ENCODE peak calls at places on chromosomes 13 and 19, in five cellular contexts. V is NCI-H187; X is stimulated activated CD4-positive, alpha-beta T cell treated with anti-CD3 and anti-CD28 coated beads, Interleukin-2, amount 100 ng/mL, for 48 hours; P is ureter; Z is aorta. L is an unnamed sample.

GRCh38 chr13:103539265-103539664 is 473.0 kb upstream of the SLC10A2 start:
- DNase-seq in X (no peak), Z (no peak), P (no peak), V (peak; percentile 91), L (no peak)

GRCh38 chr19:8041553-8041952 is 11.0 kb upstream of the CCL25 start:
- DNase-seq in V (no peak), X (no peak), P (no peak), Z (no peak), L (no peak)

GRCh38 chr13:47472516-47472915 is 528.6 kb downstream of the SUCLA2 start:
- DNase-seq in X (no peak), V (no peak), Z (no peak), P (no peak), L (no peak)

GRCh38 chr13:53060840-53061485 is 32.4 kb downstream of the OLFM4 start:
- DNase-seq in V (no peak), P (no peak), X (no peak), Z (no peak), L (no peak)

GRCh38 chr13:110265682-110266430 is 41.1 kb downstream of the COL4A1 start:
- DNase-seq in V (no peak), X (no peak), P (peak; percentile 68), Z (peak; percentile 91), L (no peak)

GRCh38 chr19:15669440-15669839 is 3.4 kb upstream of the CYP4F12 start:
- DNase-seq in X (no peak), V (no peak), Z (no peak), P (no peak), L (no peak)

GRCh38 chr13:48515732-48516131 is 17.1 kb downstream of the RCBTB2 start:
- DNase-seq in Z (no peak), P (no peak), V (no peak), X (no peak), L (no peak)

GRCh38 chr19:33252971-33253370 is 27.3 kb upstream of the SLC7A10 start:
- DNase-seq in V (no peak), Z (peak; percentile 74), P (no peak), X (no peak), L (no peak)

GRCh38 chr13:92838786-92839185 is 387.8 kb upstream of the GPC6 start:
- DNase-seq in X (no peak), V (no peak), Z (no peak), P (no peak), L (no peak)

GRCh38 chr19:19319725-19320361 is 466 bp downstream of the SUGP1 start:
- DNase-seq in X (no peak), P (no peak), V (no peak), Z (no peak), L (no peak)

GRCh38 chr13:111845621-111846351 is 221.2 kb upstream of the SOX1 start:
- DNase-seq in V (no peak), X (no peak), P (no peak), Z (no peak), L (no peak)

GRCh38 chr19:1097810-1098176 is 2.6 kb upstream of the POLR2E start:
- DNase-seq in V (no peak), P (no peak), Z (no peak), X (no peak), L (peak; percentile 69)

GRCh38 chr19:40584007-40584406 is 7.3 kb downstream of the SHKBP1 start:
- DNase-seq in V (no peak), Z (no peak), X (no peak), P (no peak), L (no peak)

GRCh38 chr13:108897955-108898354 is 268.5 kb downstream of the MYO16 start:
- DNase-seq in X (no peak), P (no peak), V (no peak), Z (no peak), L (no peak)

GRCh38 chr19:30363073-30363472 is 9.1 kb upstream of the ZNF536 start:
- DNase-seq in X (no peak), P (no peak), V (no peak), Z (no peak), L (no peak)

GRCh38 chr19:2636897-2637683 is 65.4 kb downstream of the GNG7 start:
- DNase-seq in X (peak; percentile 62), V (no peak), Z (peak; percentile 77), P (peak; percentile 71), L (peak; percentile 71)

GRCh38 chr19:52172347-52172746 is 926 bp upstream of the ZNF836 start:
- DNase-seq in V (no peak), Z (no peak), X (no peak), P (no peak), L (no peak)

GRCh38 chr19:30857388-30857787 is 485.2 kb downstream of the ZNF536 start:
- DNase-seq in Z (no peak), V (no peak), P (no peak), X (no peak), L (no peak)